ENCODE peak calls at places on chromosomes 1 and 21, in seven cellular contexts. P is central memory CD4-positive, alpha-beta T cell; A is left ventricle myocardium superior; Z is stimulated activated CD4-positive, alpha-beta T cell treated with anti-CD3 and anti-CD28 coated beads, Interleukin-15, amount 100 ng/mL, for 1 hour; R is PC-3; B is iris pigment epithelial cell; G is sigmoid colon. F is an unnamed sample.

GRCh38 chr1:15384301-15384901 is 25.3 kb upstream of the EFHD2 start:
- DNase-seq in P (no peak), A (no peak), Z (no peak), R (no peak), B (no peak), G (no peak), F (peak; percentile 56)

GRCh38 chr1:223844521-223844961 is 1.2 kb downstream of the TP53BP2 start:
- DNase-seq in P (peak; percentile 42), A (no peak), Z (no peak), R (peak; percentile 36), B (peak; percentile 21), G (no peak), F (no peak)

GRCh38 chr1:231940721-231941120 is 314.1 kb downstream of the DISC1 start:
- DNase-seq in P (no peak), A (no peak), Z (no peak), R (no peak), B (no peak), G (no peak), F (no peak)

GRCh38 chr1:163141556-163141955 is 61.2 kb downstream of the RGS5 start:
- DNase-seq in P (no peak), A (no peak), Z (no peak), R (no peak), B (no peak), G (no peak), F (no peak)

GRCh38 chr1:94276900-94277581 is 39.7 kb upstream of the ARHGAP29 start:
- DNase-seq in P (no peak), A (no peak), Z (no peak), R (no peak), B (peak; percentile 67), G (no peak), F (no peak)

GRCh38 chr1:167105841-167106461 is 12.1 kb downstream of the STYXL2 start:
- DNase-seq in P (no peak), A (no peak), Z (no peak), R (no peak), B (no peak), G (no peak), F (no peak)

GRCh38 chr21:41564871-41565281 is 56.9 kb upstream of the TMPRSS2 start:
- DNase-seq in P (no peak), A (no peak), Z (no peak), R (peak; percentile 45), B (peak; percentile 47), G (no peak), F (no peak)

GRCh38 chr1:53080769-53081168 is 18.8 kb downstream of the PODN start:
- DNase-seq in P (no peak), A (peak; percentile 13), Z (no peak), R (no peak), B (no peak), G (no peak), F (no peak)

GRCh38 chr1:205396972-205397616 is 24.8 kb downstream of the LEMD1 start:
- DNase-seq in P (peak; percentile 32), A (no peak), Z (no peak), R (peak; percentile 86), B (peak; percentile 67), G (no peak), F (no peak)

GRCh38 chr1:210746024-210746423 is 387.9 kb downstream of the KCNH1 start:
- DNase-seq in P (no peak), A (no peak), Z (no peak), R (no peak), B (no peak), G (no peak), F (no peak)

GRCh38 chr1:12496154-12496961 is 121.7 kb downstream of the DHRS3 start:
- DNase-seq in P (no peak), A (peak; percentile 61), Z (no peak), R (no peak), B (peak; percentile 62), G (no peak), F (no peak)

GRCh38 chr1:212514056-212514614 is 81.4 kb downstream of the NENF start:
- DNase-seq in P (no peak), A (peak; percentile 66), Z (no peak), R (peak; percentile 95), B (peak; percentile 32), G (peak; percentile 70), F (peak; percentile 32)

GRCh38 chr1:20739225-20739624 is 6.7 kb upstream of the SH2D5 start:
- DNase-seq in P (no peak), A (no peak), Z (no peak), R (peak; percentile 81), B (peak; percentile 48), G (no peak), F (no peak)

GRCh38 chr1:243903904-243904303 is 53.9 kb upstream of the AKT3 start:
- DNase-seq in P (no peak), A (no peak), Z (no peak), R (peak; percentile 48), B (peak; percentile 31), G (no peak), F (no peak)

GRCh38 chr1:86356247-86356646 is 39.9 kb downstream of the ODF2L start:
- DNase-seq in P (no peak), A (no peak), Z (no peak), R (peak; percentile 10), B (peak; percentile 2), G (no peak), F (no peak)

GRCh38 chr1:56202186-56202585 is 377.2 kb downstream of the PLPP3 start:
- DNase-seq in P (no peak), A (no peak), Z (no peak), R (no peak), B (no peak), G (no peak), F (no peak)

GRCh38 chr1:219917851-219918466 is 10.4 kb downstream of the SLC30A10 start:
- DNase-seq in P (no peak), A (no peak), Z (no peak), R (peak; percentile 99), B (peak; percentile 35), G (no peak), F (no peak)

GRCh38 chr21:46560568-46561447 is 44.1 kb downstream of the S100B start:
- DNase-seq in P (no peak), A (no peak), Z (no peak), R (no peak), B (no peak), G (no peak), F (no peak)

GRCh38 chr1:201606581-201606980 is 67.7 kb downstream of the NAV1 start:
- DNase-seq in P (no peak), A (no peak), Z (no peak), R (no peak), B (no peak), G (no peak), F (no peak)

GRCh38 chr1:198498881-198499280 is 41.6 kb downstream of the ATP6V1G3 start:
- DNase-seq in P (no peak), A (no peak), Z (no peak), R (no peak), B (no peak), G (no peak), F (no peak)

GRCh38 chr1:172726740-172727139 is 67.8 kb downstream of the FASLG start:
- DNase-seq in P (no peak), A (no peak), Z (no peak), R (no peak), B (no peak), G (no peak), F (no peak)

GRCh38 chr1:164733070-164733469 is 174.1 kb downstream of the PBX1 start:
- DNase-seq in P (no peak), A (no peak), Z (no peak), R (peak; percentile 63), B (peak; percentile 91), G (no peak), F (no peak)

GRCh38 chr1:64282353-64282752 is 78.9 kb downstream of the UBE2U start:
- DNase-seq in P (no peak), A (peak; percentile 50), Z (no peak), R (peak; percentile 92), B (no peak), G (no peak), F (peak; percentile 58)

GRCh38 chr1:185864889-185865288 is 130.7 kb downstream of the HMCN1 start:
- DNase-seq in P (no peak), A (no peak), Z (no peak), R (peak; percentile 70), B (peak; percentile 90), G (no peak), F (no peak)

GRCh38 chr1:5975133-5975880 is 16.9 kb downstream of the NPHP4 start:
- DNase-seq in P (peak; percentile 38), A (peak; percentile 61), Z (no peak), R (peak; percentile 64), B (peak; percentile 68), G (peak; percentile 34), F (peak; percentile 81)

GRCh38 chr1:195428927-195429326 is 1179.3 kb downstream of the KCNT2 start:
- DNase-seq in P (no peak), A (no peak), Z (no peak), R (no peak), B (no peak), G (no peak), F (no peak)

GRCh38 chr1:1402081-1402900 is 3.2 kb upstream of the CCNL2 start:
- DNase-seq in P (peak; percentile 28), A (no peak), Z (no peak), R (peak; percentile 95), B (peak; percentile 78), G (no peak), F (peak; percentile 66)

GRCh38 chr1:193199940-193200339 is 13.5 kb upstream of the B3GALT2 start:
- DNase-seq in P (no peak), A (no peak), Z (no peak), R (no peak), B (no peak), G (no peak), F (no peak)

GRCh38 chr1:3425486-3426215 is 28.8 kb upstream of the ARHGEF16 start:
- DNase-seq in P (no peak), A (no peak), Z (no peak), R (no peak), B (no peak), G (no peak), F (no peak)

GRCh38 chr1:222618880-222619321 is 1.0 kb downstream of the MIA3 start:
- DNase-seq in P (no peak), A (peak; percentile 42), Z (no peak), R (peak; percentile 59), B (peak; percentile 47), G (peak; percentile 71), F (peak; percentile 60)

GRCh38 chr1:24586970-24587820 is 31.3 kb downstream of the NCMAP start:
- DNase-seq in P (peak; percentile 71), A (no peak), Z (peak; percentile 6), R (peak; percentile 73), B (peak; percentile 62), G (no peak), F (no peak)

GRCh38 chr1:37288900-37289299 is 185.5 kb upstream of the ZC3H12A start:
- DNase-seq in P (no peak), A (no peak), Z (no peak), R (no peak), B (no peak), G (no peak), F (no peak)

F was measured in glutamatergic neuron.